ENCODE peak calls at places on chromosomes 5 and 9, in five cellular contexts. T is HTR-8/SVneo; B is stimulated activated CD8-positive, alpha-beta memory T cell treated with anti-CD3 and anti-CD28 coated beads, Interleukin-15, amount 100 ng/mL, for 24 hours; G is activated CD4-positive, alpha-beta T cell treated with anti-CD3 and anti-CD28 coated beads, Interleukin-2, amount 10 ng/mL, durations not matched to agents 7 days and 5 days; Y is GDM1. L is an unnamed sample.
A peak's percentile ranks its signal among the peaks of the same experiment; 100 is the strongest.

GRCh38 chr5:43020294-43020711 is 19.8 kb downstream of the ANXA2R start:
- DNase-seq in T (no peak), B (no peak), G (peak; percentile 30), Y (no peak), L (no peak)

GRCh38 chr5:132245593-132245992 is 11.9 kb upstream of the PDLIM4 start:
- DNase-seq in T (no peak), B (no peak), G (no peak), Y (no peak), L (no peak)

GRCh38 chr5:167952278-167952990 is 339.0 kb upstream of the WWC1 start:
- DNase-seq in T (no peak), B (no peak), G (no peak), Y (no peak), L (no peak)

GRCh38 chr9:130936285-130937117 is 2.5 kb downstream of the FIBCD1 start:
- DNase-seq in T (peak; percentile 65), B (no peak), G (no peak), Y (no peak), L (no peak)

GRCh38 chr9:131478421-131478868 is 24.3 kb upstream of the POMT1 start:
- DNase-seq in T (peak; percentile 23), B (peak; percentile 27), G (peak; percentile 59), Y (no peak), L (peak; percentile 17)

GRCh38 chr5:74647096-74647495 is 6.6 kb upstream of the ENC1 start:
- DNase-seq in T (no peak), B (no peak), G (no peak), Y (no peak), L (no peak)

GRCh38 chr9:6495484-6495883 is 82.5 kb downstream of the UHRF2 start:
- DNase-seq in T (no peak), B (no peak), G (no peak), Y (no peak), L (no peak)

GRCh38 chr5:23332650-23333251 is 174.7 kb upstream of the PRDM9 start:
- DNase-seq in T (peak; percentile 21), B (no peak), G (no peak), Y (no peak), L (no peak)

GRCh38 chr9:34552986-34553385 is 30.2 kb upstream of the ENHO start:
- DNase-seq in T (no peak), B (no peak), G (no peak), Y (no peak), L (no peak)